ENCODE peak calls at places on chromosomes 4 and X, in six cellular contexts. One of them, this sample, is unnamed.

GRCh38 chr4:150358691-150359090 is 223.3 kb upstream of the MAB21L2 start:
- DNase-seq in brain microvascular endothelial cell: no peak
- DNase-seq in uterus: no peak
- DNase-seq in ovary: no peak
- DNase-seq in stomach: no peak
- DNase-seq in adrenal gland: no peak
- DNase-seq in this sample: no peak

GRCh38 chr4:8008391-8008790 is 68.7 kb upstream of the AFAP1 start:
- DNase-seq in brain microvascular endothelial cell: no peak
- DNase-seq in uterus: no peak
- DNase-seq in ovary: no peak
- DNase-seq in stomach: no peak
- DNase-seq in adrenal gland: no peak
- DNase-seq in this sample: no peak

GRCh38 chr4:55879224-55879623 is 25.8 kb downstream of the EXOC1 start:
- DNase-seq in brain microvascular endothelial cell: no peak
- DNase-seq in uterus: no peak
- DNase-seq in ovary: no peak
- DNase-seq in stomach: no peak
- DNase-seq in adrenal gland: no peak
- DNase-seq in this sample: no peak

GRCh38 chr4:30808266-30808665 is 88.1 kb downstream of the PCDH7 start:
- DNase-seq in brain microvascular endothelial cell: no peak
- DNase-seq in uterus: no peak
- DNase-seq in ovary: no peak
- DNase-seq in stomach: no peak
- DNase-seq in adrenal gland: no peak
- DNase-seq in this sample: no peak

GRCh38 chrX:119605398-119605738 is 856 bp downstream of the NKRF start:
- DNase-seq in brain microvascular endothelial cell: no peak
- DNase-seq in uterus: peak; percentile 16
- DNase-seq in ovary: peak; percentile 19
- DNase-seq in stomach: no peak
- DNase-seq in adrenal gland: no peak
- DNase-seq in this sample: no peak

GRCh38 chrX:87663421-87663820 is 145.8 kb downstream of the KLHL4 start:
- DNase-seq in brain microvascular endothelial cell: no peak
- DNase-seq in uterus: no peak
- DNase-seq in ovary: no peak
- DNase-seq in stomach: no peak
- DNase-seq in adrenal gland: no peak
- DNase-seq in this sample: no peak

GRCh38 chr4:147791341-147791740 is 59.5 kb downstream of the ARHGAP10 start:
- DNase-seq in brain microvascular endothelial cell: no peak
- DNase-seq in uterus: no peak
- DNase-seq in ovary: no peak
- DNase-seq in stomach: no peak
- DNase-seq in adrenal gland: no peak
- DNase-seq in this sample: no peak

GRCh38 chr4:13493793-13494192 is 9.7 kb upstream of the RAB28 start:
- DNase-seq in brain microvascular endothelial cell: no peak
- DNase-seq in uterus: no peak
- DNase-seq in ovary: no peak
- DNase-seq in stomach: no peak
- DNase-seq in adrenal gland: no peak
- DNase-seq in this sample: no peak

GRCh38 chrX:155888139-155888538 is 7.0 kb downstream of the VAMP7 start:
- DNase-seq in brain microvascular endothelial cell: peak; percentile 42
- DNase-seq in uterus: no peak
- DNase-seq in ovary: no peak
- DNase-seq in stomach: no peak
- DNase-seq in adrenal gland: no peak
- DNase-seq in this sample: no peak

GRCh38 chrX:23792861-23793553 is 10.0 kb downstream of the SAT1 start:
- DNase-seq in brain microvascular endothelial cell: no peak
- DNase-seq in uterus: no peak
- DNase-seq in ovary: no peak
- DNase-seq in stomach: no peak
- DNase-seq in adrenal gland: no peak
- DNase-seq in this sample: no peak

GRCh38 chr4:23614284-23614892 is 275.5 kb downstream of the PPARGC1A start:
- DNase-seq in brain microvascular endothelial cell: no peak
- DNase-seq in uterus: no peak
- DNase-seq in ovary: no peak
- DNase-seq in stomach: no peak
- DNase-seq in adrenal gland: peak; percentile 32
- DNase-seq in this sample: peak; percentile 34

GRCh38 chr4:138348055-138348454 is 105.9 kb upstream of the SLC7A11 start:
- DNase-seq in brain microvascular endothelial cell: no peak
- DNase-seq in uterus: no peak
- DNase-seq in ovary: no peak
- DNase-seq in stomach: no peak
- DNase-seq in adrenal gland: no peak
- DNase-seq in this sample: no peak
- H3K4me3 ChIP-seq in brain microvascular endothelial cell: no peak overlapping the region
- H3K4me3 ChIP-seq in uterus: no peak overlapping the region
- H3K4me3 ChIP-seq in ovary: no peak overlapping the region
- H3K4me3 ChIP-seq in stomach: no peak overlapping the region
- H3K4me3 ChIP-seq in adrenal gland: no peak overlapping the region
- H3K4me3 ChIP-seq in this sample: no peak overlapping the region

GRCh38 chr4:89752932-89753598 is 83.9 kb downstream of the SNCA start:
- DNase-seq in brain microvascular endothelial cell: peak; percentile 74
- DNase-seq in uterus: peak; percentile 70
- DNase-seq in ovary: peak; percentile 48
- DNase-seq in stomach: no peak
- DNase-seq in adrenal gland: peak; percentile 69
- DNase-seq in this sample: no peak

GRCh38 chr4:89753601-89754066 is 83.3 kb downstream of the SNCA start:
- DNase-seq in brain microvascular endothelial cell: peak; percentile 58
- DNase-seq in uterus: no peak
- DNase-seq in ovary: no peak
- DNase-seq in stomach: no peak
- DNase-seq in adrenal gland: no peak
- DNase-seq in this sample: no peak

GRCh38 chr4:89754531-89754930 is 82.4 kb downstream of the SNCA start:
- DNase-seq in brain microvascular endothelial cell: no peak
- DNase-seq in uterus: no peak
- DNase-seq in ovary: no peak
- DNase-seq in stomach: no peak
- DNase-seq in adrenal gland: no peak
- DNase-seq in this sample: no peak

GRCh38 chr4:89757154-89757723 is 79.7 kb downstream of the SNCA start:
- DNase-seq in brain microvascular endothelial cell: no peak
- DNase-seq in uterus: no peak
- DNase-seq in ovary: no peak
- DNase-seq in stomach: no peak
- DNase-seq in adrenal gland: no peak
- DNase-seq in this sample: no peak

GRCh38 chr4:89755210-89755609 is 81.8 kb downstream of the SNCA start:
- DNase-seq in brain microvascular endothelial cell: no peak
- DNase-seq in uterus: no peak
- DNase-seq in ovary: no peak
- DNase-seq in stomach: no peak
- DNase-seq in adrenal gland: no peak
- DNase-seq in this sample: no peak
- TF ChIP-seq CTCF in brain microvascular endothelial cell: no peak
- TF ChIP-seq CTCF in uterus: no peak
- TF ChIP-seq CTCF in ovary: no peak
- TF ChIP-seq CTCF in stomach: no peak
- TF ChIP-seq CTCF in adrenal gland: no peak
- TF ChIP-seq CTCF in this sample: no peak

GRCh38 chrX:49970699-49971098 is 48.3 kb downstream of the CLCN5 start:
- DNase-seq in brain microvascular endothelial cell: no peak
- DNase-seq in uterus: no peak
- DNase-seq in ovary: no peak
- DNase-seq in stomach: no peak
- DNase-seq in adrenal gland: no peak
- DNase-seq in this sample: no peak

GRCh38 chrX:49978191-49978590 is 55.8 kb downstream of the CLCN5 start:
- DNase-seq in brain microvascular endothelial cell: no peak
- DNase-seq in uterus: no peak
- DNase-seq in ovary: no peak
- DNase-seq in stomach: no peak
- DNase-seq in adrenal gland: no peak
- DNase-seq in this sample: no peak

GRCh38 chrX:49977319-49978090 is 55.1 kb downstream of the CLCN5 start:
- DNase-seq in brain microvascular endothelial cell: no peak
- DNase-seq in uterus: no peak
- DNase-seq in ovary: no peak
- DNase-seq in stomach: no peak
- DNase-seq in adrenal gland: no peak
- DNase-seq in this sample: no peak

GRCh38 chrX:49976682-49977197 is 54.3 kb downstream of the CLCN5 start:
- DNase-seq in brain microvascular endothelial cell: no peak
- DNase-seq in uterus: no peak
- DNase-seq in ovary: no peak
- DNase-seq in stomach: no peak
- DNase-seq in adrenal gland: no peak
- DNase-seq in this sample: peak; percentile 5

GRCh38 chrX:49972313-49972712 is 49.9 kb downstream of the CLCN5 start:
- DNase-seq in brain microvascular endothelial cell: peak; percentile 25
- DNase-seq in uterus: no peak
- DNase-seq in ovary: no peak
- DNase-seq in stomach: no peak
- DNase-seq in adrenal gland: no peak
- DNase-seq in this sample: no peak
- H3K36me3 ChIP-seq in brain microvascular endothelial cell: no peaks in the 10 kb centered on the region
- H3K36me3 ChIP-seq in uterus: no peaks in the 10 kb centered on the region
- H3K36me3 ChIP-seq in ovary: no peaks in the 10 kb centered on the region
- H3K36me3 ChIP-seq in stomach: no peaks in the 10 kb centered on the region
- H3K36me3 ChIP-seq in adrenal gland: no peaks in the 10 kb centered on the region
- H3K36me3 ChIP-seq in this sample: no peaks in the 10 kb centered on the region

GRCh38 chr4:153486281-153487151 is 20.4 kb downstream of the TMEM131L start:
- DNase-seq in brain microvascular endothelial cell: peak; percentile 84
- DNase-seq in uterus: peak; percentile 39
- DNase-seq in ovary: no peak
- DNase-seq in stomach: peak; percentile 38
- DNase-seq in adrenal gland: no peak
- DNase-seq in this sample: peak; percentile 71
- H3K4me3 ChIP-seq in brain microvascular endothelial cell: no peak overlapping the region
- H3K4me3 ChIP-seq in uterus: no peak overlapping the region
- H3K4me3 ChIP-seq in ovary: no peak overlapping the region
- H3K4me3 ChIP-seq in stomach: no peak overlapping the region
- H3K4me3 ChIP-seq in adrenal gland: no peak overlapping the region
- H3K4me3 ChIP-seq in this sample: no peak overlapping the region

DNA sequence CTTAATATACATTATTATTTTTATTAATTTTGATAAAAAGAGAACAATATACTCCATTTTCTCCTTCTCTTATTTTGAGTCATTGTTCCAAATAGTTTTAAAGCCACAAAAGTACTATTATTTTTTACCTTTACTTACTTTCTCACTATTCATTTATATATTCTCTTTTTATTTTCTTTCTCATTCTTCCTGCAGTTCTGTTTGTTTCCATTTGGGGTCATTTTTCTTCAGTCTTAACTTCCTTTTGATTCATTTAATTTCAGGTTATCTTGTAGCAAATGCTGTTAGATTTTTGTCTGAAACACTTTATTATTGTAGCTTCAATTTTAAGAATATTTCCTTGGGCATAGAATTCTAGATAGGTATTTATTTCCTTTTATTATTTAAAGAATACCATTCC is 438.6 kb upstream of the EPHA5 start:
- DNase-seq in brain microvascular endothelial cell: no peak
- DNase-seq in uterus: no peak
- DNase-seq in ovary: no peak
- DNase-seq in stomach: no peak
- DNase-seq in adrenal gland: no peak
- DNase-seq in this sample: no peak
- TF ChIP-seq CTCF in brain microvascular endothelial cell: no peak
- TF ChIP-seq CTCF in uterus: no peak
- TF ChIP-seq CTCF in ovary: no peak
- TF ChIP-seq CTCF in stomach: no peak
- TF ChIP-seq CTCF in adrenal gland: no peak
- TF ChIP-seq CTCF in this sample: no peak

GRCh38 chr4:75654905-75655304 is 18.3 kb downstream of the G3BP2 start:
- DNase-seq in brain microvascular endothelial cell: no peak
- DNase-seq in uterus: no peak
- DNase-seq in ovary: no peak
- DNase-seq in stomach: no peak
- DNase-seq in adrenal gland: no peak
- DNase-seq in this sample: no peak
- H3K36me3 ChIP-seq in brain microvascular endothelial cell: peaks cover 24% of the 10 kb centered on the region
- H3K36me3 ChIP-seq in uterus: no peaks in the 10 kb centered on the region
- H3K36me3 ChIP-seq in ovary: no peaks in the 10 kb centered on the region
- H3K36me3 ChIP-seq in stomach: peaks cover 88% of the 10 kb centered on the region
- H3K36me3 ChIP-seq in adrenal gland: no peaks in the 10 kb centered on the region
- H3K36me3 ChIP-seq in this sample: no peaks in the 10 kb centered on the region

This sample was measured in Caco-2.